ENCODE peak calls at places on chromosome 9, in five cellular contexts. R is OCI-LY7, L is WERI-Rb-1, G is kidney, J is spleen. Z is an unnamed sample.

GRCh38 chr9:108673386-108673785 is 182.4 kb downstream of the ACTL7B start:
- DNase-seq in R (no peak), L (no peak), G (no peak), J (no peak), Z (no peak)

GRCh38 chr9:122498883-122499288 is 11.7 kb upstream of the OR1J2 start:
- DNase-seq in R (peak; percentile 47), L (peak; percentile 82), G (no peak), J (no peak), Z (peak; percentile 54)

GRCh38 chr9:18238752-18239151 is 235.2 kb upstream of the ADAMTSL1 start:
- DNase-seq in R (no peak), L (no peak), G (no peak), J (no peak), Z (no peak)

GRCh38 chr9:134217431-134218210 is 53.3 kb upstream of the RNU6ATAC start:
- DNase-seq in R (peak; percentile 64), L (peak; percentile 58), G (peak; percentile 63), J (peak; percentile 61), Z (peak; percentile 41)

GRCh38 chr9:38380872-38381534 is 11.5 kb upstream of the ALDH1B1 start:
- DNase-seq in R (no peak), L (no peak), G (no peak), J (no peak), Z (no peak)

GRCh38 chr9:133750927-133751649 is 12.9 kb upstream of the SARDH start:
- DNase-seq in R (no peak), L (no peak), G (peak; percentile 37), J (no peak), Z (no peak)

GRCh38 chr9:2015581-2016410 is 649 bp downstream of the SMARCA2 start:
- DNase-seq in R (peak; percentile 54), L (peak; percentile 38), G (peak; percentile 89), J (peak; percentile 93), Z (peak; percentile 45)

GRCh38 chr9:37559125-37559524 is 17.1 kb downstream of the FBXO10 start:
- DNase-seq in R (no peak), L (no peak), G (no peak), J (no peak), Z (no peak)

GRCh38 chr9:120396418-120396817 is 183.5 kb downstream of the CDK5RAP2 start:
- DNase-seq in R (no peak), L (no peak), G (no peak), J (no peak), Z (no peak)

GRCh38 chr9:14428781-14429230 is 114.9 kb upstream of the NFIB start:
- DNase-seq in R (peak; percentile 70), L (peak; percentile 81), G (peak; percentile 76), J (no peak), Z (peak; percentile 68)

DNA sequence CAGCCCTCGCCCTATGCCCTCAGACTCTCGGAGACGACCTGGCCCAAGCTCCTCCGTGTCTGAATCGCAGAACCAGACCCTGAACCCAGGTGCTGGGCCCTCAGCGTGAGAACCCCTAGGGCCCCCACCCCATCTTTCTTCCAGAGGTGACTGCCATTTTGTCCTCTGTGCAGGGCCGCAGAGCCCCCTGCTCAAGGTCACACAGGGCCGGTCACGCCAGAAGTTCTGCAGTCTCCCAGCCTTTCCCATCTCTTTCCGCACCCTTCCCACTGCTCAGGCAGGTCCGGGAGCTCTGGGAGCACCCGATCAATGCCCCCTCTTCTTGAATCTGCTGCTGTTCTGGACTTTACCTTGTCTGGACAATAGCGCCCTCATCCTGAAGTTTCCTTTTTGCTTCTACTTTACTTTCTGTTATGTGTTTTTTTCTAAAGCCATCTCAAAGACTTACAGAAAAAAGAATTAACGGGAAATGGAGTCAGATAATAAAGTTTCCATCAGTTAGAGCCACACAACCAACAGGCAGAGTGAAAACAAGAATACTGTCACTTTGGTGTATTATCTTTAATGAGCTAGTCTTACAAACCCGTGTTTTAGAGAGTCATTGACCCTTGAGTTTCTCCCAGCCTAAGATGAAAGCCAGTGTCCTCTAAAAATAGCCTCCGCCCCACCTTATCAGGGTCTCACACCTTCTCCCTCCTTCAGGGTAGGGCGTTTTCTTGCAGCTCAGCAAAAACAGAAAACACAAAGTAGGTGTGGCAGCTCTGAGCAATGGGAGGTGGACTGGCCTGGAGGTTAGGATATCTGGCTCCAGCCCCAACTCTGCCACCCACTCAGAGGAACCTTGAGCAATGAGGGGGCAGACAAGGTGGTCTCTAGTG is 1.8 kb downstream of the TMOD1 start:
- DNase-seq in R (no peak), L (no peak), G (no peak), J (no peak), Z (peak; percentile 50)
- TF ChIP-seq CTCF in R (no peak), L (peak; percentile 8), G (no peak), J (no peak), Z (peak; percentile 12)

GRCh38 chr9:70409800-70410199 is 4.7 kb downstream of the KLF9 start:
- DNase-seq in R (no peak), L (no peak), G (no peak), J (no peak), Z (no peak)
- H3K4me3 ChIP-seq in R (no peak overlapping the region), L (no peak overlapping the region), G (peak overlapping the region; percentile 98), J (peak overlapping the region; percentile 56), Z (no peak overlapping the region)

GRCh38 chr9:131840220-131840619 is 100.3 kb upstream of the RAPGEF1 start:
- DNase-seq in R (no peak), L (no peak), G (no peak), J (no peak), Z (no peak)

GRCh38 chr9:131837836-131838235 is 98.0 kb upstream of the RAPGEF1 start:
- DNase-seq in R (no peak), L (no peak), G (peak; percentile 40), J (no peak), Z (no peak)

GRCh38 chr9:131839281-131840084 is 99.6 kb upstream of the RAPGEF1 start:
- DNase-seq in R (no peak), L (no peak), G (no peak), J (no peak), Z (no peak)

GRCh38 chr9:131837316-131837715 is 97.4 kb upstream of the RAPGEF1 start:
- DNase-seq in R (no peak), L (peak; percentile 88), G (peak; percentile 60), J (no peak), Z (no peak)

GRCh38 chr9:131838581-131839280 is 98.9 kb upstream of the RAPGEF1 start:
- DNase-seq in R (no peak), L (peak; percentile 79), G (peak; percentile 59), J (no peak), Z (no peak)
- TF ChIP-seq CTCF in R (no peak), L (peak; percentile 82), G (no peak), J (no peak), Z (no peak)

DNA sequence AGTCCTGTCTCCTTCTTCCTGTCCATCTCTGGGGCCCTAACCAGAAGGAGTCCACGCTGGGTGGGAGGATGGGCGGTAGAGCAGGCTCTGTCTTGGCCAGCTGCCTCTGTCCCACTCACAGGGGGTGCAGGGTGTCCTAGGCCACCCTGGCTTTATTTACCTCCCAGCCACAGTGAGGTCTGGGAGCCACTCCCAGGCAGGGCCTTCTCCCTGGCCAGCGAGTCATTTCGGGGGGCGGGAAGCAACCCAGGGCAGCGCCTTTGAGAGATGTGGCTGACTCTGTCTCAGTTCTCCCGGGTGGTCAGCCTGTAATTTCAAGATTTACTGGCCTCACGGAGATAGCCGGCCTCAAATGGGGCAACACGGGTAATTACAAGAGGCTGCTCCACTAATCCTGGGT is 67.4 kb upstream of the PTCH1 start:
- DNase-seq in R (no peak), L (no peak), G (peak; percentile 56), J (no peak), Z (no peak)
- H3K4me3 ChIP-seq in R (no peak overlapping the region), L (no peak overlapping the region), G (no peak overlapping the region), J (no peak overlapping the region), Z (no peak overlapping the region)

DNA sequence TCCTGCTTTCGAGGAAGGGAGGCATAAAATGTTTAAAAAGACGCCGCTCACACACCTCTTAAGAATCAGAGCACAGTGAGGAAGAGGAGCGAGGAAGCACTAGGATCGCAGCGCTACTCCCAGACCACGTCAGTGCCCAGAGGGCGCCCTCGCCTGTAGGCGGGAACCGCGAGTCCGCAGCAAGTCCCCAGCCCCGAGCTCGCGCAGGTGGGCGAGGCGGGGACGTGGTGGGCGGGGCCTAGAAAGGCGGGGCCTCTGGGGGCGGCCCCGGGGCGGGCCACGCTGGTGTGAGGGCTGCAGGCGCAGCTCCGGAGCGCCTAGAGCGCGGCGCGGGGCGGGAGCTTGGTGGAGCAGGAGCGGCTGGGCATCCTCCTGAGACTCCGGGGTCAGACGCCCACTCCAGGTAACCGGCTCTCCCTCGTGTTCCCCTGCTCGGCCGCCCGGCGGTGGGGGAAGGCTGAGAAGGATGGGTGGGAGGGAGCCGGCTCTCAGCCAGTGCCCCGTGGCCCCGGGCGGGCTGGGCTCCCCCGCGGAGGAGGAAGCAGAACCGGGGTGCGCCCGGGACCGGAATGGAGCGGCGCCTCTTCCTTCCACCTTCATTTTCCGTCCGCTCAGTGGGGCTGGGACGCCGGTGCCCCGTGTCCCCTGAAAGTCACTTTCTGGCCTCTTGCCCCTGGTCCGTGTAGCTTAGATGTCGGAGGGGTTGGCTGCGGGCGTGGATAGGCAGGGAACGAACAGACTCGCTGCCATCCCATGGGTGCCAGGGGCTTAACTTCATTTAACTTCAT is at the start of gene GCNT1:
- DNase-seq in R (peak; percentile 95), L (peak; percentile 94), G (peak; percentile 95), J (peak; percentile 98), Z (peak; percentile 91)
- TF ChIP-seq CTCF in R (peak; percentile 82), L (peak; percentile 78), G (peak; percentile 36), J (peak; percentile 36), Z (peak; percentile 34)

DNA sequence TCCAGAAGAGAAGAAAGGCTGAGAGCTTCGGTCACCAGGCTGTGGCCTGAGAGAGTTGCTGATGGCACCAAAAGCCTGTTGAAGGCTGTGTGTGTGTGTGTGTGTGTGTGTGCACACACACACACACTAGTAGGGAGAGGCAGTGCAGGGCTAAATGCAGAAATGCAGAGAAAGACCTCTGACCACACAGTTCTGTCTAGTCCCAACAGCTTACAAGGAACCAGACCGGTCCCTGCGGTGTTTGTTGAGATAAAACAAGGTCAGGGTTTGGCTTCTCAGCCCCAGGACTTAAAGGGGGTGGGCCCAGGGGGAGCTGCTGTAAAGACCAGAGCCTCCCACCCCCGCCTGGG is 225.6 kb downstream of the FANCC start:
- DNase-seq in R (no peak), L (no peak), G (no peak), J (no peak), Z (no peak)
- H3K4me3 ChIP-seq in R (no peak overlapping the region), L (no peak overlapping the region), G (no peak overlapping the region), J (no peak overlapping the region), Z (no peak overlapping the region)

DNA sequence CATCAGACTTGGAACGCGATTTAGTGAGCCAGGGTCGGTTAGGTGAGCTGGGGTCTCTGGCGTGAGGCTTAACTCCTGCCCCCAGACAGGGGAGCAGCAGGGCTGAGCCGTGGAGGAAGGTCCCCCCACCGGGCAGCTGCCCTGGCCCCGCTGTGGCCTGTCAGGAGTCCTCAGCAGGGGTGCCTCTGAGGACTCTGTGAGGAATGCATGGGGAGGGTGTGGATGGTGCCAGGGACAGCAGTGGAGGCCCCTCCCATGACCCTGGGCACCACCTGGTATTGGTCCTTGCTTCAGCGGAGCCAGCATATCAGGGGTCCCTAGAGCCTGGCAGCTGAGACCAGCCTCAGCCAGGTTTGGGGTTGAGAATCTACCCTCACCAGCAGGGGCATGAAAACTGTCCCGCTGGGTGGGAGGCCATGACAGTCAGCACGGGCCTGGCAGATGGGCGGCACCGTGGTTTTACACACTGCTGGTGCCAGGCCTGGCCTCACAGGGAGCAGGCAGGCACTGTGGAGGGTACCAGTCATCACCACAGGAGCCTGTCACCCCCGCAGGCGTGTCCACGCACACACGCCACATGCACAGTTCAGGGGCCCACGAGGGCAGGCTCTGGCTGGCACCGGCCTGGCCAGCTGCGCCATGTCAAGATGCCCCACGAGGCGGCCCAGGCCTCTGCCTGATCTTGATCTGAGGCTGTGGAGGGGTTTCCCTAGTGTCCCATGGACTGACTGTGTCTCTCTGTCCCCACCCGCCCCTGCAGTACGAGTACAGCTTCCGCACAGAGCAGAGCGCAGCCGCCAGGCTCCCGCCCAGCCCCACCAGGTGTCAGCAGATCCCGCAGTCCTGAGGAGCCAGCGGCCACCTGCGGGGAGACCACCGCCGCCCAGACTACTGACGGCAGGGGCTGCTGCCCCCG is 111.1 kb upstream of the LMX1B start:
- DNase-seq in R (no peak), L (peak; percentile 45), G (peak; percentile 72), J (peak; percentile 72), Z (no peak)
- TF ChIP-seq CTCF in R (no peak), L (peak; percentile 21), G (no peak), J (no peak), Z (no peak)

Z was measured in GM12865.